ENCODE peak calls at places on chromosomes 4 and X, in six cellular contexts. R is skeletal muscle cell; U is mesenchymal stem cell; M is stimulated activated naive CD8-positive, alpha-beta T cell treated with anti-CD3 and anti-CD28 coated beads, Interleukin-15, Interleukin-2, amounts not matched to agents 100 U/mL and 50 U/mL, for 24 hours; K is naive thymus-derived CD8-positive, alpha-beta T cell; I is activated gamma-delta T cell. E is an unnamed sample.

GRCh38 chr4:3462790-3463415 is at the start of gene DOK7:
- DNase-seq in M (no peak), I (no peak), R (no peak), K (no peak), U (no peak), E (peak)

GRCh38 chr4:140609548-140610425 is 41.0 kb upstream of the UCP1 start:
- DNase-seq in I (no peak), K (peak), R (no peak), M (no peak), U (peak), E (peak)

GRCh38 chrX:136147966-136148365 is 633 bp downstream of the FHL1 start:
- DNase-seq in R (no peak), K (no peak), U (no peak), I (no peak), M (no peak), E (no peak)

GRCh38 chr4:86640469-86640868 is 46.4 kb downstream of the PTPN13 start:
- DNase-seq in U (no peak), M (no peak), I (no peak), R (no peak), K (no peak), E (no peak)

GRCh38 chrX:25873196-25873595 is 264.9 kb upstream of the MAGEB18 start:
- DNase-seq in I (no peak), R (peak), M (no peak), U (no peak), K (no peak), E (no peak)

GRCh38 chr4:159505275-159505975 is 402.5 kb downstream of the RAPGEF2 start:
- DNase-seq in U (no peak), K (no peak), M (no peak), I (no peak), R (no peak), E (peak)

GRCh38 chrX:64350047-64350446 is 45.2 kb downstream of the MTMR8 start:
- DNase-seq in R (no peak), K (no peak), M (no peak), U (no peak), I (no peak), E (no peak)

GRCh38 chrX:10259716-10260115 is 102.9 kb downstream of the CLCN4 start:
- DNase-seq in I (no peak), K (no peak), R (no peak), M (no peak), U (no peak), E (no peak)

GRCh38 chr4:111011458-111011857 is 388.6 kb upstream of the PITX2 start:
- DNase-seq in U (no peak), I (no peak), M (no peak), K (no peak), R (no peak), E (no peak)

GRCh38 chr4:23533859-23534258 is 356.0 kb downstream of the PPARGC1A start:
- DNase-seq in M (no peak), K (no peak), R (no peak), U (no peak), I (no peak), E (no peak)

GRCh38 chrX:150767475-150768131 is 74.4 kb downstream of the MTMR1 start:
- DNase-seq in R (peak), K (no peak), U (peak), M (no peak), I (no peak), E (peak)

GRCh38 chr4:12172198-12172970 is 743.7 kb upstream of the HS3ST1 start:
- DNase-seq in I (no peak), U (no peak), M (no peak), R (no peak), K (no peak), E (no peak)

GRCh38 chrX:9023293-9023692 is 10.6 kb downstream of the FAM9B start:
- DNase-seq in I (no peak), M (no peak), K (no peak), R (no peak), U (no peak), E (no peak)

GRCh38 chrX:32749075-32749474 is 462.3 kb downstream of the DMD start:
- DNase-seq in M (no peak), K (no peak), I (no peak), U (no peak), R (no peak), E (peak)

GRCh38 chr4:175703956-175704600 is 108.0 kb downstream of the GPM6A start:
- DNase-seq in K (no peak), U (no peak), R (no peak), I (no peak), M (no peak), E (no peak)

GRCh38 chrX:56812515-56813105 is 83.6 kb downstream of the NBDY start:
- DNase-seq in U (peak), K (peak), R (no peak), M (peak), I (no peak), E (peak)

E was measured in myocyte.